ENCODE peak calls at places on chromosomes 4 and X, in five cellular contexts. G is coronary artery; V is caudate nucleus; D is stimulated activated naive B cell treated with anti-CD40 and anti-IgM and Interleukin-4, amounts not matched to agents 10 μg/mL and 1 μg/mL and 100 μg/mL, for 72 hours; J is lung. Q is an unnamed sample.

GRCh38 chr4:32172761-32173160 is 1452.6 kb downstream of the PCDH7 start:
- DNase-seq in J (no peak), D (no peak), G (no peak), V (no peak), Q (no peak)

GRCh38 chr4:186723207-186724047 is at the start of gene FAT1:
- DNase-seq in V (peak), J (peak), G (peak), D (no peak), Q (peak)

GRCh38 chr4:151152033-151152432 is 52.6 kb downstream of the RPS3A start:
- DNase-seq in J (no peak), D (no peak), V (no peak), G (no peak), Q (no peak)

GRCh38 chrX:66498672-66499296 is 140.1 kb downstream of the EDA2R start:
- DNase-seq in G (no peak), D (no peak), J (no peak), V (no peak), Q (no peak)

GRCh38 chr4:185305979-185306442 is 89.7 kb downstream of the LRP2BP start:
- DNase-seq in G (no peak), D (no peak), J (no peak), V (no peak), Q (peak)

GRCh38 chrX:15877380-15877779 is 22.8 kb upstream of the AP1S2 start:
- DNase-seq in G (no peak), V (no peak), D (no peak), J (no peak), Q (no peak)

GRCh38 chr4:187417761-187418160 is 577.8 kb upstream of the ZFP42 start:
- DNase-seq in V (no peak), G (no peak), D (no peak), J (no peak), Q (no peak)

GRCh38 chrX:79117078-79117477 is 27.4 kb upstream of the GPR174 start:
- DNase-seq in V (no peak), J (no peak), G (no peak), D (no peak), Q (no peak)

GRCh38 chrX:30865020-30865419 is 24.0 kb downstream of the TAB3 start:
- DNase-seq in V (no peak), D (no peak), J (no peak), G (no peak), Q (no peak)

GRCh38 chrX:39821011-39821708 is 276.6 kb downstream of the BCOR start:
- DNase-seq in V (peak), D (no peak), J (no peak), G (no peak), Q (no peak)